ENCODE peak calls at places on chromosomes 12 and 14, in four cellular contexts. W is GM12891, G is stomach, I is T-helper 2 cell. V is an unnamed sample.

GRCh38 chr12:69442894-69443293 is 27.3 kb upstream of the FRS2 start:
- DNase-seq in W (no peak), G (no peak), I (no peak), V (no peak)

GRCh38 chr12:78035913-78036658 is 205.4 kb downstream of the NAV3 start:
- DNase-seq in W (no peak), G (no peak), I (no peak), V (no peak)

GRCh38 chr12:112368856-112369255 is 13.4 kb downstream of the HECTD4 start:
- DNase-seq in W (no peak), G (no peak), I (no peak), V (no peak)

GRCh38 chr14:29925106-29925722 is 2.4 kb downstream of the PRKD1 start:
- DNase-seq in W (no peak), G (no peak), I (no peak), V (no peak)

GRCh38 chr14:99395904-99396530 is 84.6 kb downstream of the SETD3 start:
- DNase-seq in W (no peak), G (peak), I (peak), V (no peak)

GRCh38 chr14:100747021-100747586 is 20.4 kb downstream of the DLK1 start:
- DNase-seq in W (no peak), G (no peak), I (peak), V (no peak)

GRCh38 chr12:104718581-104718980 is 239.5 kb downstream of the SLC41A2 start:
- DNase-seq in W (no peak), G (no peak), I (no peak), V (no peak)

GRCh38 chr14:77830692-77831091 is 30.8 kb downstream of the ADCK1 start:
- DNase-seq in W (no peak), G (no peak), I (no peak), V (no peak)

GRCh38 chr12:100229036-100229635 is 28.5 kb downstream of the ACTR6 start:
- DNase-seq in W (no peak), G (no peak), I (peak), V (peak)

GRCh38 chr12:19273482-19274330 is 144.2 kb downstream of the PLEKHA5 start:
- DNase-seq in W (no peak), G (peak), I (peak), V (peak)

GRCh38 chr14:64507376-64508156 is 3.0 kb downstream of the ZBTB1 start:
- DNase-seq in W (no peak), G (no peak), I (peak), V (no peak)

GRCh38 chr14:100717371-100717770 is 9.3 kb upstream of the DLK1 start:
- DNase-seq in W (no peak), G (no peak), I (no peak), V (no peak)

GRCh38 chr12:25557830-25558436 is 4.8 kb upstream of the LMNTD1 start:
- DNase-seq in W (no peak), G (no peak), I (peak), V (peak)

GRCh38 chr14:24695265-24696241 is 61.6 kb upstream of the GZMB start:
- DNase-seq in W (no peak), G (no peak), I (peak), V (no peak)

GRCh38 chr12:52891044-52891443 is 13.8 kb downstream of the KRT8 start:
- DNase-seq in W (no peak), G (no peak), I (no peak), V (no peak)

GRCh38 chr12:2540535-2540941 is 254.2 kb upstream of the FKBP4 start:
- DNase-seq in W (no peak), G (no peak), I (no peak), V (no peak)

GRCh38 chr12:64042901-64043300 is 179.2 kb downstream of the KICS2 start:
- DNase-seq in W (no peak), G (no peak), I (no peak), V (no peak)

GRCh38 chr12:75360920-75361319 is 26.4 kb downstream of the GLIPR1L1 start:
- DNase-seq in W (no peak), G (no peak), I (peak), V (no peak)

GRCh38 chr12:116060765-116061164 is 216.7 kb downstream of the MED13L start:
- DNase-seq in W (peak), G (no peak), I (peak), V (no peak)

GRCh38 chr14:67268456-67269115 is 27.4 kb downstream of the PALS1 start:
- DNase-seq in W (no peak), G (no peak), I (no peak), V (no peak)

GRCh38 chr14:23149745-23150144 is 30.7 kb upstream of the CEBPE start:
- DNase-seq in W (no peak), G (no peak), I (no peak), V (no peak)

GRCh38 chr14:93095742-93096510 is 19.8 kb downstream of the ITPK1 start:
- DNase-seq in W (no peak), G (no peak), I (no peak), V (no peak)

V was measured in prostate gland.